ENCODE peak calls at places on chromosome 3, in five cellular contexts. One of them, this sample, is unnamed. For H3K4me1 and H3K36me3, the result is how much of the 10 kb centered on the place peaks cover.

GRCh38 chr3:28317438-28318022 is 31.0 kb upstream of the ZCWPW2 start:
- DNase-seq in keratinocyte: no peak
- DNase-seq in HCT116: peak
- DNase-seq in fibroblast of lung: peak
- DNase-seq in H1: no peak
- DNase-seq in this sample: peak

GRCh38 chr3:4981160-4981687 is 2.0 kb downstream of the BHLHE40 start:
- DNase-seq in keratinocyte: no peak
- DNase-seq in HCT116: no peak
- DNase-seq in fibroblast of lung: peak
- DNase-seq in H1: no peak
- DNase-seq in this sample: no peak

GRCh38 chr3:78872195-78872594 is 895.6 kb downstream of the ROBO1 start:
- DNase-seq in keratinocyte: no peak
- DNase-seq in HCT116: no peak
- DNase-seq in fibroblast of lung: peak
- DNase-seq in H1: no peak
- DNase-seq in this sample: no peak

GRCh38 chr3:120102674-120103073 is 8.4 kb upstream of the GSK3B start:
- DNase-seq in keratinocyte: no peak
- DNase-seq in HCT116: no peak
- DNase-seq in fibroblast of lung: peak
- DNase-seq in H1: no peak
- DNase-seq in this sample: no peak

GRCh38 chr3:141605883-141606282 is 119.1 kb downstream of the RASA2 start:
- DNase-seq in keratinocyte: no peak
- DNase-seq in HCT116: no peak
- DNase-seq in fibroblast of lung: no peak
- DNase-seq in H1: no peak
- DNase-seq in this sample: no peak

GRCh38 chr3:159637895-159638542 is 350.6 kb upstream of the IL12A start:
- DNase-seq in keratinocyte: no peak
- DNase-seq in HCT116: peak
- DNase-seq in fibroblast of lung: peak
- DNase-seq in H1: no peak
- DNase-seq in this sample: peak

GRCh38 chr3:172846103-172846561 is 95.6 kb downstream of the ECT2 start:
- DNase-seq in keratinocyte: no peak
- DNase-seq in HCT116: no peak
- DNase-seq in fibroblast of lung: peak
- DNase-seq in H1: no peak
- DNase-seq in this sample: no peak

GRCh38 chr3:73422556-73422955 is 202.2 kb downstream of the PDZRN3 start:
- DNase-seq in keratinocyte: no peak
- DNase-seq in HCT116: no peak
- DNase-seq in fibroblast of lung: no peak
- DNase-seq in H1: no peak
- DNase-seq in this sample: no peak

GRCh38 chr3:12230406-12230805 is 58.5 kb upstream of the PPARG start:
- DNase-seq in keratinocyte: no peak
- DNase-seq in HCT116: no peak
- DNase-seq in fibroblast of lung: no peak
- DNase-seq in H1: no peak
- DNase-seq in this sample: no peak

GRCh38 chr3:169286214-169286613 is 377.3 kb downstream of the MECOM start:
- DNase-seq in keratinocyte: no peak
- DNase-seq in HCT116: no peak
- DNase-seq in fibroblast of lung: no peak
- DNase-seq in H1: no peak
- DNase-seq in this sample: no peak

GRCh38 chr3:184234224-184234623 is 4.8 kb downstream of the VWA5B2 start:
- DNase-seq in keratinocyte: no peak
- DNase-seq in HCT116: peak
- DNase-seq in fibroblast of lung: peak
- DNase-seq in H1: no peak
- DNase-seq in this sample: peak

GRCh38 chr3:100059472-100059871 is 54.8 kb downstream of the FILIP1L start:
- DNase-seq in keratinocyte: no peak
- DNase-seq in HCT116: no peak
- DNase-seq in fibroblast of lung: no peak
- DNase-seq in H1: no peak
- DNase-seq in this sample: no peak

GRCh38 chr3:120349819-120350125 is 618 bp upstream of the LRRC58 start:
- DNase-seq in keratinocyte: no peak
- DNase-seq in HCT116: no peak
- DNase-seq in fibroblast of lung: no peak
- DNase-seq in H1: no peak
- DNase-seq in this sample: no peak

GRCh38 chr3:87793322-87793877 is 265.4 kb downstream of the CGGBP1 start:
- DNase-seq in keratinocyte: no peak
- DNase-seq in HCT116: no peak
- DNase-seq in fibroblast of lung: no peak
- DNase-seq in H1: no peak
- DNase-seq in this sample: no peak

GRCh38 chr3:106333911-106334618 is 465.3 kb upstream of the CBLB start:
- DNase-seq in keratinocyte: peak
- DNase-seq in HCT116: no peak
- DNase-seq in fibroblast of lung: peak
- DNase-seq in H1: no peak
- DNase-seq in this sample: peak

GRCh38 chr3:190435618-190436017 is 14.1 kb downstream of the TMEM207 start:
- DNase-seq in keratinocyte: no peak
- DNase-seq in HCT116: no peak
- DNase-seq in fibroblast of lung: peak
- DNase-seq in H1: no peak
- DNase-seq in this sample: no peak

GRCh38 chr3:157438371-157438735 is 1.7 kb downstream of the PTX3 start:
- DNase-seq in keratinocyte: no peak
- DNase-seq in HCT116: no peak
- DNase-seq in fibroblast of lung: peak
- DNase-seq in H1: no peak
- DNase-seq in this sample: peak

GRCh38 chr3:120506828-120507774 is 56.3 kb upstream of the FSTL1 start:
- DNase-seq in keratinocyte: no peak
- DNase-seq in HCT116: peak
- DNase-seq in fibroblast of lung: peak
- DNase-seq in H1: peak
- DNase-seq in this sample: peak

GRCh38 chr3:71817262-71817661 is 32.3 kb upstream of the PROK2 start:
- DNase-seq in keratinocyte: no peak
- DNase-seq in HCT116: no peak
- DNase-seq in fibroblast of lung: no peak
- DNase-seq in H1: no peak
- DNase-seq in this sample: no peak

GRCh38 chr3:37772773-37773291 is 88.8 kb upstream of the CTDSPL start:
- DNase-seq in keratinocyte: no peak
- DNase-seq in HCT116: no peak
- DNase-seq in fibroblast of lung: no peak
- DNase-seq in H1: no peak
- DNase-seq in this sample: peak

GRCh38 chr3:12993022-12993622 is 80.1 kb downstream of the IQSEC1 start:
- DNase-seq in keratinocyte: no peak
- DNase-seq in HCT116: no peak
- DNase-seq in fibroblast of lung: peak
- DNase-seq in H1: peak
- DNase-seq in this sample: peak

GRCh38 chr3:1092771-1093170 is at the start of gene CNTN6:
- DNase-seq in keratinocyte: no peak
- DNase-seq in HCT116: no peak
- DNase-seq in fibroblast of lung: peak
- DNase-seq in H1: no peak
- DNase-seq in this sample: no peak

GRCh38 chr3:188051801-188052228 is 102.1 kb upstream of the LPP start:
- DNase-seq in keratinocyte: no peak
- DNase-seq in HCT116: no peak
- DNase-seq in fibroblast of lung: peak
- DNase-seq in H1: no peak
- DNase-seq in this sample: no peak

GRCh38 chr3:185986201-185986600 is 48.4 kb upstream of the TRA2B start:
- DNase-seq in keratinocyte: no peak
- DNase-seq in HCT116: no peak
- DNase-seq in fibroblast of lung: no peak
- DNase-seq in H1: no peak
- DNase-seq in this sample: no peak

GRCh38 chr3:58627580-58627894 is 39.0 kb downstream of the FAM3D start:
- DNase-seq in keratinocyte: no peak
- DNase-seq in HCT116: no peak
- DNase-seq in fibroblast of lung: peak
- DNase-seq in H1: no peak
- DNase-seq in this sample: peak

DNA sequence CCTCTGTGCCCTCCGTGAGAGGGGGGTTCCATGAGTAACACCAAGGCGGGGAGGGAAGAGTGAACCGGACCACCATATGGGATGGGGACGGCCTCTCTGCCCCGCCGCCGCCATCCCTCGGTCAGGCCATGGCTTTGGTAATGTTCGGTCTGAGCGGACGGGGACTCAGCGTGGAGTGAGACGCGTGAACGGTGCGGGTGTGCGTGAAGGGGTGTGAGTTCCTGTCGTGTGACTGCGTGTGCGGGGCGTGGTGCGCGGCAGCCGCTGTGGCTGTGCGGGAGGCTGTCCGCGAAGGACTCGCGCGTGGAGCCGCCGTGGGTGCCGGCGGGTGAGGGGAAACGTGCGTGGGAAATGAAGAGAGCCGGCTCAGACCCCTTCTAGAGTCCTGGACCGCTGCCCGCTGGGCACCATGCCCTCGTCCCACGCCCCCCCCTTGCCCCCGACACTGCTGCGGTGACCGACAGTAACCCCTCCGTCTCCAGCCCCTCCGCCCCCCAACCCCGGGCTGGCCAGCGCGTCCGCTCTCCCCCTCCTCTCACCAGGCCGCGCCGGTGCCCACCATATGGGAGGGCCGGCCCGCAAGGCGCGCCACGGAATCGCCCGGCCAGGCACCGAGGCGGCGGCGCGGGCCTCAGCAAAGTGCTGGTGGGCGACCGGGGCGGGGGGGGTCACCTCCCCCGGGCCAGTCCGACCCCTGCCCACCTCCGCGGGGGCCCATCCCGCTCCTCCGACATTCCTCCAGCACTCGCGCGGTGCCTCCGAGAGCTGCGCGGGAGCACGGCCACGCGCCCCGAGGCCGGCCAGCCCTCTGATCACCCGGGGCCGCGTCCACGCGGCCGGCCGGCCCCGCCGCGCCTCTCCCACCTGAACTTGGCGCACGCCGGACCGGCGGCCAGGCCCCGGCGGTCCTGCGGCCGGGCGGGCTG is 572 bp downstream of the KLF15 start:
- DNase-seq in keratinocyte: no peak
- DNase-seq in HCT116: no peak
- DNase-seq in fibroblast of lung: no peak
- DNase-seq in H1: no peak
- DNase-seq in this sample: peak
- H3K9ac ChIP-seq in keratinocyte: no peak
- H3K9ac ChIP-seq in HCT116: peak
- H3K9ac ChIP-seq in fibroblast of lung: peak
- H3K9ac ChIP-seq in H1: peak
- H3K9ac ChIP-seq in this sample: peak

GRCh38 chr3:194872669-194872977 is 186.9 kb downstream of the FAM43A start:
- DNase-seq in keratinocyte: peak
- DNase-seq in HCT116: peak
- DNase-seq in fibroblast of lung: peak
- DNase-seq in H1: no peak
- DNase-seq in this sample: peak
- H3K4me1 ChIP-seq in keratinocyte: under half
- H3K4me1 ChIP-seq in HCT116: under half
- H3K4me1 ChIP-seq in fibroblast of lung: under half
- H3K4me1 ChIP-seq in H1: under half
- H3K4me1 ChIP-seq in this sample: under half

DNA sequence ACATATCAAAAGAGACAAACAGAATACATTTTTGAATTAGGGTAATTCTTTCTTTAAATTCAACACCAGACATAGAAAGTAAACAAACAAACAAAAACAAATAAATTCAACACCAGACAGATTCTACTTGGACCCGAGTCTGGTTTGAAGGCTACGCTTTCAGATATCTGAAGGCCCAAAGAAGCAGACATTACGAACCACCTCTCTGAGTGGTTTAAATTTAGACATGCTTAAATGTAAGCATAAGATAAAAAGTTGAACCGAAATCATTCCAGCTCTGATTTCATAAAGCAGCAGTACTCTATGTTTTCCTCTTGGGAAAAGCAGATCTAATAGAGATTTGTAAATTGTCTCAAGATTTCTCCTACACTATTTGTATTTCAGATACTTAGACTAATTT is 29.9 kb downstream of the UBA5 start:
- DNase-seq in keratinocyte: no peak
- DNase-seq in HCT116: no peak
- DNase-seq in fibroblast of lung: no peak
- DNase-seq in H1: no peak
- DNase-seq in this sample: no peak
- H3K36me3 ChIP-seq in keratinocyte: under half
- H3K36me3 ChIP-seq in HCT116: under half
- H3K36me3 ChIP-seq in fibroblast of lung: under half
- H3K36me3 ChIP-seq in H1: under half
- H3K36me3 ChIP-seq in this sample: half or more

GRCh38 chr3:16257304-16257703 is 7.4 kb downstream of the DPH3 start:
- DNase-seq in keratinocyte: no peak
- DNase-seq in HCT116: no peak
- DNase-seq in fibroblast of lung: no peak
- DNase-seq in H1: no peak
- DNase-seq in this sample: no peak

GRCh38 chr3:16252988-16253387 is 11.8 kb downstream of the DPH3 start:
- DNase-seq in keratinocyte: no peak
- DNase-seq in HCT116: no peak
- DNase-seq in fibroblast of lung: no peak
- DNase-seq in H1: no peak
- DNase-seq in this sample: no peak

GRCh38 chr3:16252243-16252978 is 12.3 kb downstream of the DPH3 start:
- DNase-seq in keratinocyte: no peak
- DNase-seq in HCT116: no peak
- DNase-seq in fibroblast of lung: no peak
- DNase-seq in H1: no peak
- DNase-seq in this sample: no peak

GRCh38 chr3:16253601-16254000 is 11.1 kb downstream of the DPH3 start:
- DNase-seq in keratinocyte: no peak
- DNase-seq in HCT116: no peak
- DNase-seq in fibroblast of lung: no peak
- DNase-seq in H1: no peak
- DNase-seq in this sample: peak

DNA sequence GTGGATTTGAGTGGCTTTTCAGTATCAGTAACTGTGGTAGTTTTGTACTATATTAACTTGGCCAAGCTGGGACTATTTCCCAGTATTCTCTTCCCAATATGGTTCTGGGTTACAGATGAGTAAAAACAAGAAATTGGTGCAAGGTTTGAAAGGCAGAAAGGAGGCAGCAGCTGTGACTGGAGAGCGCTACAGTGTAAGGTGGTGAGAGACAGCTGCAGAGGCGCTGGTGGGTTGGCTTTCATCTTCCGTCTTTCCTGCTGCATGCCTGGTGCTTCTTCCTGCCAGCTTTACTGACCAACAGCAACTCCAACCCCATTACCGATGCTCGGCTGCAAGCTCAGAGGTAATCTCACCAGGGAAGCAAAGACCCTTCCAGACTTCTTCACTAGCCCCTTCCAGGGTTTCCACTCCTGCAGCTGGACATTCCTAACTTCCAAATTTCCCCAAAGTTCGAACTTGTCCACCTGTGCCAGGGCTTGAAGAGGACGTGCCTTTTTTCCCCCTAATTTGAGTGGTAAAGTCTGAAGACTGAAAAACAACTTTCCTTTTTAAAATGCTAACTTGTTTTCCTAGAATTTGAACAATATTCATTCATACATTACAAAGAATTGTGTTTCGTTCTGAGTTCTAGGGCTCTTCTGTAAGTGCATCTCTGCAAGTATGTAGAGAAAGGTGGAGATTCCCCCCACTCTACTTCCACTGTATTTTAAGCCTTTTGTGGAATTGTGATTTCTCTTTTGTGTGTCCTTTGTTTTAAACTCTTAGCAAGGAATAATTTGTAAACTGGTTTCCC is 9.6 kb downstream of the DPH3 start:
- DNase-seq in keratinocyte: no peak
- DNase-seq in HCT116: no peak
- DNase-seq in fibroblast of lung: no peak
- DNase-seq in H1: no peak
- DNase-seq in this sample: no peak
- H3K9ac ChIP-seq in keratinocyte: no peak
- H3K9ac ChIP-seq in HCT116: no peak
- H3K9ac ChIP-seq in fibroblast of lung: no peak
- H3K9ac ChIP-seq in H1: no peak
- H3K9ac ChIP-seq in this sample: no peak

This sample was measured in adipocyte.